ENCODE peak calls at places on chromosomes 13 and 19, in nine cellular contexts. K, U, D, Q, O, A, R, P and I are unnamed samples.

GRCh38 chr19:30151081-30151480 is 209.0 kb downstream of the URI1 start:
- DNase-seq in Q (no peak), A (no peak), O (no peak), D (no peak), P (no peak), R (no peak), K (no peak), U (no peak), I (no peak)

GRCh38 chr19:37950471-37951175 is 43.6 kb downstream of the SIPA1L3 start:
- DNase-seq in R (no peak), K (no peak), Q (no peak), D (no peak), P (no peak), A (no peak), U (no peak), O (no peak), I (no peak)

GRCh38 chr13:41383400-41383799 is 72.3 kb downstream of the NAA16 start:
- DNase-seq in A (no peak), O (no peak), R (no peak), U (no peak), Q (no peak), D (peak), P (no peak), K (no peak), I (no peak)

GRCh38 chr13:85080726-85081125 is 718.5 kb downstream of the SLITRK6 start:
- DNase-seq in A (no peak), Q (no peak), P (no peak), K (no peak), U (no peak), R (no peak), O (no peak), D (no peak), I (no peak)

GRCh38 chr19:46624958-46625661 is at the start of gene PTGIR:
- DNase-seq in O (peak), R (no peak), U (peak), A (no peak), K (peak), D (peak), P (no peak), Q (no peak), I (peak)

GRCh38 chr13:111319998-111320911 is at the start of gene TEX29:
- DNase-seq in U (no peak), D (no peak), R (no peak), A (no peak), P (no peak), K (no peak), O (peak), Q (no peak), I (no peak)

GRCh38 chr19:20964798-20965197 is 41.7 kb downstream of the ZNF85 start:
- DNase-seq in K (no peak), P (no peak), R (no peak), U (no peak), D (no peak), O (no peak), Q (no peak), A (no peak), I (no peak)

GRCh38 chr13:79392882-79393563 is 13.0 kb downstream of the RBM26 start:
- DNase-seq in D (no peak), U (peak), O (no peak), A (peak), Q (no peak), P (no peak), K (no peak), R (peak), I (peak)

GRCh38 chr19:3538965-3539742 is at the start of gene TEKTIP1:
- DNase-seq in R (no peak), A (no peak), U (no peak), D (no peak), P (no peak), Q (no peak), O (peak), K (no peak), I (no peak)

GRCh38 chr13:113607056-113607455 is 22.5 kb downstream of the TFDP1 start:
- DNase-seq in O (no peak), D (no peak), Q (peak), R (no peak), U (no peak), A (no peak), K (no peak), P (no peak), I (no peak)

GRCh38 chr13:34750078-34750703 is 191.9 kb upstream of the NBEA start:
- DNase-seq in R (no peak), O (no peak), U (peak), K (no peak), Q (no peak), P (peak), D (peak), A (no peak), I (no peak)

GRCh38 chr19:12913871-12914690 is 5.0 kb downstream of the SYCE2 start:
- DNase-seq in Q (no peak), R (no peak), P (no peak), O (no peak), D (peak), U (no peak), K (no peak), A (no peak), I (no peak)

GRCh38 chr19:27905074-27905473 is 1307.9 kb downstream of the UQCRFS1 start:
- DNase-seq in R (no peak), O (no peak), A (no peak), K (no peak), D (no peak), Q (no peak), P (no peak), U (no peak), I (no peak)

DNA sequence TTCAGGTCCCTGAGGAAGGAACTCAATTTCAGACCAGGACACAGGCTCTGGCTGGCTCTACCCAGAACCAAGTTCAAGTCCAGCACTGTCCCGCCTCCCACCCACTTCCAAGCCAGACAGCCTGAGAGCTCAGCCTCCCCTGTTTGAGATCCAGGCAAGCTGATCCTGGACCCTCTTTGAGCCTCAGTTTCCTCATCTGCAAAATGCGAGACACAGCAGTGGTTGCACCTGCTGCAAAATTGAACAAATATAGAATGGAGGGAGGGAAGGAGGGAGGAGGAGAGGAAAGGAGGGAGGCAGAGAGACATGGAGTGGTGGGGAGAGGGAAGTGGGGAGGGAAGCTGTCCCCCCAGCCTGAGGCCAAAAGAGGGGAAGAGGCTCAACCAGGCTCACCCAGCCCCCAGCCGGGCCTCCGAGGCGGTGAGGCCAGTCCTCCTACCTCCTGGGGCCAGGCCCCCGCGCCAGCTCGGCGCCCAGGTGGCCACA is 721 bp downstream of the TMEM221 start:
- DNase-seq in D (no peak), A (no peak), O (no peak), K (no peak), U (no peak), Q (no peak), R (no peak), P (no peak), I (no peak)
- TF ChIP-seq CTCF in D (no peak), A (no peak), O (no peak), K (no peak), U (no peak), Q (no peak), R (no peak), P (no peak), I (no peak)

GRCh38 chr13:35761440-35762252 is 285.2 kb upstream of the MAB21L1 start:
- DNase-seq in A (no peak), Q (no peak), K (no peak), P (no peak), U (no peak), O (no peak), D (no peak), R (no peak), I (no peak)

GRCh38 chr13:35764359-35765015 is 288.0 kb upstream of the MAB21L1 start:
- DNase-seq in O (no peak), R (no peak), D (no peak), K (no peak), A (no peak), Q (no peak), P (no peak), U (no peak), I (no peak)

GRCh38 chr13:35763060-35763804 is 286.7 kb upstream of the MAB21L1 start:
- DNase-seq in U (no peak), R (no peak), D (no peak), P (no peak), Q (no peak), K (no peak), O (no peak), A (no peak), I (no peak)

GRCh38 chr13:35765387-35765786 is 288.9 kb upstream of the MAB21L1 start:
- DNase-seq in Q (no peak), P (no peak), U (no peak), K (no peak), R (no peak), A (no peak), O (no peak), D (no peak), I (no peak)

GRCh38 chr13:35763805-35764170 is 287.3 kb upstream of the MAB21L1 start:
- DNase-seq in A (no peak), U (no peak), K (no peak), P (no peak), O (no peak), Q (no peak), R (no peak), D (no peak), I (no peak)
- TF ChIP-seq CTCF in A (no peak), U (no peak), K (no peak), P (no peak), O (no peak), Q (no peak), R (no peak), D (no peak), I (no peak)

GRCh38 chr19:41263850-41264580 is at the start of gene HNRNPUL1:
- DNase-seq in Q (peak), U (peak), K (peak), A (peak), P (peak), R (peak), O (peak), D (peak), I (peak)
- TF ChIP-seq CTCF in Q (no peak), U (peak), K (peak), A (no peak), P (no peak), R (no peak), O (peak), D (peak), I (peak)

GRCh38 chr13:29454931-29455481 is 140.5 kb downstream of the SLC7A1 start:
- DNase-seq in U (peak), P (no peak), A (peak), D (no peak), K (no peak), O (no peak), Q (no peak), R (no peak), I (peak)
- TF ChIP-seq CTCF in U (peak), P (no peak), A (no peak), D (peak), K (peak), O (no peak), Q (no peak), R (peak), I (peak)

GRCh38 chr13:101115762-101116161 is 300.5 kb downstream of the NALCN start:
- DNase-seq in A (no peak), Q (no peak), R (no peak), U (no peak), O (no peak), D (peak), K (no peak), P (no peak), I (no peak)
- TF ChIP-seq CTCF in A (no peak), Q (no peak), R (peak), U (no peak), O (no peak), D (peak), K (no peak), P (no peak), I (peak)

DNA sequence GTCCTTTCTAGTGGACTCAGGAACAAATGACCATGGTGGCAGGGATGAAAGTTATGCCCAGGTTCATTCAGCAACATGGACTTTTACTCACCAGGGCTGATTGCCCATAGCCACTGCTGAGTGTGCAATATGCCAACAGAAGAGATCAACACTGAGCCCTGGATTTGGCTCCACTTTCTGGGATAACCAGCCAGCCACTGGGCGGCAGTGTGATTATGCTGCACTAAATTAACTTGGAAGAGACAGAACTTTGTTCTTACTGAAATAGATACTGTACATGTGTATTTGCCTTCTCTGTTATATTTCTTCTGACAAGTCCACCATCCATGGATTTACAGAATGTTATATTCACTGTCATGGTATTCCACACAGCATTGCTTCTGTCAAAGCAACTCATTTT is 257.4 kb downstream of the TDRD3 start:
- DNase-seq in Q (no peak), A (peak), D (peak), R (peak), K (no peak), O (no peak), P (no peak), U (no peak), I (peak)
- TF ChIP-seq CTCF in Q (peak), A (peak), D (peak), R (peak), K (peak), O (peak), P (no peak), U (peak), I (peak)

GRCh38 chr13:23817136-23817535 is 72.1 kb downstream of the MIPEP start:
- DNase-seq in Q (no peak), K (no peak), O (no peak), U (no peak), R (no peak), A (no peak), D (no peak), P (no peak), I (no peak)

GRCh38 chr13:23813635-23814034 is 75.6 kb downstream of the MIPEP start:
- DNase-seq in D (no peak), O (no peak), K (no peak), Q (no peak), A (no peak), R (no peak), U (no peak), P (no peak), I (no peak)

GRCh38 chr13:23820530-23820929 is 68.7 kb downstream of the MIPEP start:
- DNase-seq in U (no peak), D (no peak), Q (no peak), P (no peak), R (no peak), A (no peak), O (no peak), K (no peak), I (no peak)

GRCh38 chr13:23822252-23822824 is 66.9 kb downstream of the MIPEP start:
- DNase-seq in A (no peak), Q (no peak), D (no peak), R (no peak), K (no peak), U (no peak), P (no peak), O (no peak), I (peak)

DNA sequence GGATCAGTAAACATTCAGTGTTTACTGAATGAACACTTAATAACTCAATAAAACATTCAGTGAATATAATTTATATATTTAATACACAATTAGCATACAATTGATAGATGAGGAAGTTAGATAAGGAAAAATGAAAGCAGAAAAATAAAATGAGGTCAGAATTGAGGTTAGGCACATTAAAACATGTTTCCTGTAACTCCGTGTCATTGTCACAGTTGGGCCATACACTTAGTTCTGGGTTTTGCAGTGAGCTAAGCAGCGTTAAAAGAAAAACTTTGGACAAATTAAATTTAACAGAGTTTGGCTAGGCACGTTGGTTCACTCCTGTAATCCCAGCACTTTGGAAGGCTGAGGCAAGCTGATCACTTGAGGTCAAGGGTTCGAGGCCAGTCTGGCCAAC is 71.4 kb downstream of the MIPEP start:
- DNase-seq in K (no peak), O (no peak), D (no peak), U (no peak), A (no peak), P (no peak), R (no peak), Q (no peak), I (no peak)
- TF ChIP-seq CTCF in K (no peak), O (no peak), D (no peak), U (no peak), A (no peak), P (no peak), R (no peak), Q (no peak), I (no peak)

GRCh38 chr19:18603255-18603957 is 3.2 kb downstream of the CRLF1 start:
- DNase-seq in K (no peak), Q (no peak), O (no peak), A (no peak), P (no peak), D (peak), U (peak), R (no peak), I (no peak)
- TF ChIP-seq CTCF in K (peak), Q (no peak), O (no peak), A (no peak), P (no peak), D (peak), U (peak), R (no peak), I (no peak)

GRCh38 chr13:59771272-59771671 is 392.5 kb downstream of the DIAPH3 start:
- DNase-seq in R (no peak), D (peak), U (peak), K (no peak), A (peak), Q (no peak), O (no peak), P (no peak), I (no peak)
- TF ChIP-seq CTCF in R (peak), D (peak), U (peak), K (peak), A (peak), Q (peak), O (peak), P (no peak), I (peak)